ENCODE peak calls at places on chromosome 20, in ten cellular contexts. Z, C, U, P, N, K, I, V, H and Q are unnamed samples.

GRCh38 chr20:58852559-58853271 is at the start of gene GNAS:
- DNase-seq in Z (peak; percentile 82), C (no peak), U (peak; percentile 67), P (no peak), N (peak; percentile 66), K (peak; percentile 42), I (no peak), V (no peak), H (no peak), Q (peak; percentile 95)

GRCh38 chr20:37797669-37798175 is 103.9 kb downstream of the CTNNBL1 start:
- DNase-seq in Z (no peak), C (no peak), U (no peak), P (no peak), N (no peak), K (no peak), I (no peak), V (no peak), H (no peak), Q (no peak)

GRCh38 chr20:4711511-4711910 is 10.2 kb upstream of the PRND start:
- DNase-seq in Z (no peak), C (no peak), U (no peak), P (no peak), N (no peak), K (no peak), I (no peak), V (no peak), H (no peak), Q (no peak)

GRCh38 chr20:25280574-25281535 is 33.0 kb downstream of the PYGB start:
- DNase-seq in Z (no peak), C (peak; percentile 58), U (peak; percentile 22), P (no peak), N (peak; percentile 7), K (peak; percentile 9), I (peak; percentile 34), V (peak; percentile 7), H (no peak), Q (no peak)

GRCh38 chr20:49859011-49859410 is 46.4 kb downstream of the SLC9A8 start:
- DNase-seq in Z (no peak), C (no peak), U (no peak), P (no peak), N (no peak), K (no peak), I (no peak), V (no peak), H (no peak), Q (no peak)

GRCh38 chr20:33076662-33077398 is 2.6 kb upstream of the BPIFB4 start:
- DNase-seq in Z (no peak), C (no peak), U (no peak), P (peak; percentile 35), N (no peak), K (no peak), I (peak; percentile 59), V (no peak), H (no peak), Q (no peak)

GRCh38 chr20:38167466-38167850 is 2.4 kb upstream of the TGM2 start:
- DNase-seq in Z (no peak), C (no peak), U (no peak), P (no peak), N (no peak), K (no peak), I (no peak), V (no peak), H (no peak), Q (no peak)

GRCh38 chr20:57819291-57819690 is 109.5 kb upstream of the PMEPA1 start:
- DNase-seq in Z (no peak), C (no peak), U (no peak), P (no peak), N (no peak), K (no peak), I (no peak), V (no peak), H (no peak), Q (no peak)

GRCh38 chr20:44664127-44664526 is 12.6 kb upstream of the ADA start:
- DNase-seq in Z (no peak), C (no peak), U (no peak), P (no peak), N (no peak), K (no peak), I (no peak), V (no peak), H (no peak), Q (no peak)

GRCh38 chr20:41142241-41142640 is 4.9 kb downstream of the PLCG1 start:
- DNase-seq in Z (no peak), C (no peak), U (no peak), P (no peak), N (no peak), K (no peak), I (no peak), V (no peak), H (no peak), Q (no peak)

GRCh38 chr20:62646851-62647520 is 4.7 kb downstream of the SLCO4A1 start:
- DNase-seq in Z (no peak), C (no peak), U (peak; percentile 21), P (no peak), N (no peak), K (no peak), I (no peak), V (no peak), H (no peak), Q (no peak)

GRCh38 chr20:62647521-62648317 is 5.4 kb downstream of the SLCO4A1 start:
- DNase-seq in Z (no peak), C (no peak), U (peak; percentile 24), P (no peak), N (peak; percentile 80), K (peak; percentile 52), I (peak; percentile 79), V (peak; percentile 64), H (no peak), Q (no peak)

GRCh38 chr20:62648318-62648995 is 6.2 kb downstream of the SLCO4A1 start:
- DNase-seq in Z (no peak), C (no peak), U (no peak), P (no peak), N (no peak), K (no peak), I (no peak), V (no peak), H (no peak), Q (no peak)

GRCh38 chr20:62650551-62651284 is 8.4 kb downstream of the SLCO4A1 start:
- DNase-seq in Z (no peak), C (no peak), U (no peak), P (no peak), N (no peak), K (no peak), I (no peak), V (no peak), H (no peak), Q (no peak)

GRCh38 chr20:62649140-62649539 is 6.8 kb downstream of the SLCO4A1 start:
- DNase-seq in Z (no peak), C (no peak), U (no peak), P (no peak), N (no peak), K (no peak), I (no peak), V (no peak), H (no peak), Q (no peak)
- H3K4me3 ChIP-seq in Z (no peak overlapping the region), C (no peak overlapping the region), U (no peak overlapping the region), P (no peak overlapping the region), N (no peak overlapping the region), K (no peak overlapping the region), I (no peak overlapping the region), V (no peak overlapping the region), H (no peak overlapping the region), Q (no peak overlapping the region)

DNA sequence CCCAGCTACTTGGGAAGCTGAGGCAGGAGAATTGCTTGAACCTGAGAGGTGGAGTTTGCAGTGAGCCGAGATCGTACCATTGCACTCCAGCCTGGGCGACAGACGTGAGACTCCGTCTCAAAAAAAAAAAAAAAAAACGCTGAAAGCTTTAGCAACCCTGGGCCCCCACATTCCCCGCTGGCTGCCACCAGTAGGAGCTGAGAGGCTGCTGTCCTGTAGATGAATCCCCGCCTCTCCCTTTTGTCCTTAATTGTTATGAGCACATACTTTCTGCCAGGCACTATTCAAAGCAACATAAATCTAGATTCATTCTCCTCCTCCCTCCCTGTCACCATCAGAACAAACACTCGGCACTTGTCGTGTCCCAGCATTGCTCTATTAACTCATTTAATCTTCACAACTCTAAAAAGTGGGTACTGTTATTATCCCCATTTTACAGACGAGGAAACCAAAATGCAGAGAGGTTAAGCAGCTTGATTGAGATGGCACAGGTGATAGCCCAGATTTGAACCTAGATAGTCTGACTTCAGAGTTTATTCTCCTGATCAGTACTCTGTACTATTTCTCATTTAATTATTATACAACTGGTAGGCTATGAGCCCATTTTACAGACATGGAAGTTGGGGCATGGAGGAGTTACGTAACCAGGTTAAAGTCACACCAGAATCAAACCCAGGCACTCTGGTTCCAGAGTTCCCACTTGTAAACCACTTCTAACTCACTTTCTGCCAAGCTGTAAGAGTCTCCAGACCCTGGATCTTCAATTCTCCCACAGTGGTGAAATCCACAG is 97.4 kb downstream of the EYA2 start:
- DNase-seq in Z (no peak), C (no peak), U (no peak), P (no peak), N (no peak), K (no peak), I (no peak), V (no peak), H (no peak), Q (no peak)
- H3K36me3 ChIP-seq in Z (no peaks in the 10 kb centered on the region), C (no peaks in the 10 kb centered on the region), U (no peaks in the 10 kb centered on the region), P (no peaks in the 10 kb centered on the region), N (no peaks in the 10 kb centered on the region), K (no peaks in the 10 kb centered on the region), I (peaks cover 29% of the 10 kb centered on the region), V (no peaks in the 10 kb centered on the region), H (no peaks in the 10 kb centered on the region), Q (no peaks in the 10 kb centered on the region)

GRCh38 chr20:34262488-34263288 is 21.5 kb downstream of the ASIP start:
- DNase-seq in Z (no peak), C (no peak), U (peak; percentile 76), P (no peak), N (no peak), K (peak; percentile 31), I (no peak), V (no peak), H (no peak), Q (no peak)
- H3K27me3 ChIP-seq in Z (no peaks in the 10 kb centered on the region), C (no peaks in the 10 kb centered on the region), U (no peaks in the 10 kb centered on the region), P (no peaks in the 10 kb centered on the region), N (no peaks in the 10 kb centered on the region), K (no peaks in the 10 kb centered on the region), I (no peaks in the 10 kb centered on the region), V (no peaks in the 10 kb centered on the region), H (no peaks in the 10 kb centered on the region), Q (no peaks in the 10 kb centered on the region)

GRCh38 chr20:21395039-21395665 is 2.2 kb downstream of the NKX2-4 start:
- DNase-seq in Z (no peak), C (no peak), U (no peak), P (no peak), N (no peak), K (no peak), I (no peak), V (no peak), H (no peak), Q (no peak)

GRCh38 chr20:21396045-21396893 is 1.1 kb downstream of the NKX2-4 start:
- DNase-seq in Z (no peak), C (no peak), U (no peak), P (no peak), N (no peak), K (no peak), I (no peak), V (no peak), H (no peak), Q (peak; percentile 75)

GRCh38 chr20:21394120-21394519 is 3.2 kb downstream of the NKX2-4 start:
- DNase-seq in Z (no peak), C (no peak), U (no peak), P (no peak), N (no peak), K (no peak), I (no peak), V (no peak), H (no peak), Q (no peak)

GRCh38 chr20:21396921-21397340 is 395 bp downstream of the NKX2-4 start:
- DNase-seq in Z (no peak), C (no peak), U (no peak), P (no peak), N (peak; percentile 18), K (no peak), I (peak; percentile 47), V (no peak), H (no peak), Q (peak; percentile 68)

GRCh38 chr20:21395666-21396044 is 1.7 kb downstream of the NKX2-4 start:
- DNase-seq in Z (no peak), C (no peak), U (no peak), P (no peak), N (no peak), K (no peak), I (no peak), V (no peak), H (no peak), Q (no peak)
- H3K4me3 ChIP-seq in Z (no peak overlapping the region), C (peak overlapping the region; percentile 40), U (no peak overlapping the region), P (no peak overlapping the region), N (peak overlapping the region; percentile 46), K (no peak overlapping the region), I (no peak overlapping the region), V (no peak overlapping the region), H (no peak overlapping the region), Q (no peak overlapping the region)